ENCODE peak calls at places on chromosomes 4 and X, in ten cellular contexts. J, W, P, M, Q, N, F, T, O and I are unnamed samples.

GRCh38 chr4:72302981-72303704 is 265.9 kb downstream of the ADAMTS3 start:
- DNase-seq in F (peak; percentile 16), M (no peak), O (no peak), P (no peak), Q (peak; percentile 49), W (peak; percentile 10), J (peak; percentile 7), N (peak; percentile 8), T (peak; percentile 2), I (peak; percentile 73)

GRCh38 chr4:83316459-83317170 is 18.0 kb downstream of the HPSE start:
- DNase-seq in Q (no peak), O (no peak), W (no peak), T (no peak), N (no peak), F (no peak), P (no peak), M (no peak), J (no peak), I (peak; percentile 18)

GRCh38 chr4:136643416-136643815 is 888.9 kb downstream of the PCDH18 start:
- DNase-seq in O (no peak), N (no peak), W (no peak), F (no peak), P (no peak), M (no peak), J (no peak), Q (no peak), T (no peak), I (no peak)

GRCh38 chrX:70479197-70479969 is 34.7 kb downstream of the DLG3 start:
- DNase-seq in J (peak; percentile 43), T (no peak), F (peak; percentile 29), W (peak; percentile 12), N (no peak), P (no peak), O (no peak), M (no peak), Q (peak; percentile 39), I (no peak)

GRCh38 chrX:1205681-1206611 is 6.5 kb downstream of the CRLF2 start:
- DNase-seq in Q (peak; percentile 65), F (no peak), P (no peak), M (no peak), J (peak; percentile 50), W (no peak), T (peak; percentile 46), N (no peak), O (no peak), I (no peak)

GRCh38 chr4:158130204-158130603 is 42.6 kb downstream of the GASK1B start:
- DNase-seq in M (no peak), J (no peak), N (no peak), P (no peak), F (no peak), O (no peak), Q (no peak), W (no peak), T (no peak), I (no peak)

GRCh38 chrX:3169421-3169820 is 128.2 kb downstream of the ARSF start:
- DNase-seq in N (no peak), J (no peak), W (no peak), F (no peak), P (no peak), O (no peak), Q (no peak), T (no peak), M (no peak), I (no peak)

GRCh38 chr4:680091-680490 is 5.7 kb downstream of the MYL5 start:
- DNase-seq in F (no peak), P (no peak), T (no peak), N (no peak), Q (no peak), M (no peak), W (no peak), O (no peak), J (no peak), I (no peak)

GRCh38 chr4:82842593-82842992 is 44.0 kb upstream of the SCD5 start:
- DNase-seq in Q (peak; percentile 36), O (no peak), M (no peak), N (no peak), F (no peak), W (no peak), P (no peak), J (peak; percentile 3), T (no peak), I (peak; percentile 3)

GRCh38 chrX:17547658-17548057 is 172.7 kb downstream of the NHS start:
- DNase-seq in M (no peak), P (peak; percentile 70), J (peak; percentile 60), Q (peak; percentile 90), F (peak; percentile 74), O (no peak), T (no peak), W (peak; percentile 46), N (no peak), I (peak; percentile 39)